ENCODE peak calls at places on chromosomes 12 and 14, in six cellular contexts. C, K, G, O, H and U are unnamed samples.

GRCh38 chr12:23760495-23760894 is 189.0 kb downstream of the SOX5 start:
- DNase-seq in C (no peak), K (no peak), G (no peak), O (no peak), H (no peak), U (no peak)

GRCh38 chr12:95637471-95638155 is 86.3 kb upstream of the USP44 start:
- DNase-seq in C (no peak), K (no peak), G (no peak), O (no peak), H (no peak), U (no peak)

GRCh38 chr12:95877622-95878021 is 18.9 kb downstream of the SNRPF start:
- DNase-seq in C (no peak), K (no peak), G (no peak), O (no peak), H (no peak), U (no peak)

GRCh38 chr12:107027304-107028053 is 40.5 kb upstream of the MTERF2 start:
- DNase-seq in C (no peak), K (no peak), G (no peak), O (no peak), H (no peak), U (no peak)

GRCh38 chr14:69262516-69262915 is 2.6 kb downstream of the GALNT16 start:
- DNase-seq in C (no peak), K (no peak), G (no peak), O (no peak), H (no peak), U (no peak)

GRCh38 chr14:50260511-50260910 is 29.1 kb upstream of the SOS2 start:
- DNase-seq in C (no peak), K (peak), G (no peak), O (no peak), H (no peak), U (no peak)

GRCh38 chr12:124744659-124745467 is 118.8 kb downstream of the SCARB1 start:
- DNase-seq in C (no peak), K (peak), G (peak), O (no peak), H (no peak), U (no peak)

GRCh38 chr14:20247651-20248246 is 8.7 kb downstream of the OR11H4 start:
- DNase-seq in C (no peak), K (no peak), G (no peak), O (no peak), H (peak), U (no peak)

GRCh38 chr14:75401356-75401755 is 26.5 kb upstream of the JDP2 start:
- DNase-seq in C (peak), K (no peak), G (peak), O (no peak), H (no peak), U (peak)

GRCh38 chr12:27652174-27652763 is 44.0 kb upstream of the REP15 start:
- DNase-seq in C (no peak), K (no peak), G (peak), O (no peak), H (peak), U (peak)

GRCh38 chr12:105936496-105936895 is 202.3 kb downstream of the NUAK1 start:
- DNase-seq in C (no peak), K (no peak), G (no peak), O (no peak), H (no peak), U (no peak)

GRCh38 chr14:69354383-69355154 is 43.5 kb downstream of the ERH start:
- DNase-seq in C (peak), K (peak), G (no peak), O (no peak), H (no peak), U (no peak)

GRCh38 chr14:76599556-76599955 is 161.7 kb upstream of the VASH1 start:
- DNase-seq in C (no peak), K (no peak), G (no peak), O (no peak), H (no peak), U (no peak)

GRCh38 chr12:13534645-13535398 is 338.3 kb downstream of the EMP1 start:
- DNase-seq in C (peak), K (no peak), G (peak), O (no peak), H (no peak), U (peak)

GRCh38 chr12:124365726-124366430 is 71.0 kb downstream of the RFLNA start:
- DNase-seq in C (no peak), K (no peak), G (no peak), O (no peak), H (no peak), U (no peak)

GRCh38 chr14:63076476-63076875 is 31.2 kb upstream of the KCNH5 start:
- DNase-seq in C (no peak), K (no peak), G (no peak), O (no peak), H (no peak), U (no peak)

GRCh38 chr12:117836476-117836875 is 132.3 kb downstream of the KSR2 start:
- DNase-seq in C (no peak), K (no peak), G (no peak), O (no peak), H (no peak), U (no peak)

GRCh38 chr14:66746316-66747006 is 238.5 kb downstream of the GPHN start:
- DNase-seq in C (no peak), K (no peak), G (no peak), O (peak), H (no peak), U (no peak)

GRCh38 chr14:59346796-59347510 is 118.2 kb downstream of the GPR135 start:
- DNase-seq in C (no peak), K (no peak), G (no peak), O (no peak), H (no peak), U (no peak)

GRCh38 chr12:67415473-67415872 is 146.3 kb downstream of the CAND1 start:
- DNase-seq in C (no peak), K (no peak), G (peak), O (no peak), H (peak), U (no peak)

GRCh38 chr14:65040666-65041433 is 54.2 kb downstream of the FNTB start:
- DNase-seq in C (no peak), K (no peak), G (peak), O (no peak), H (no peak), U (no peak)

GRCh38 chr12:103326190-103326589 is 169.6 kb downstream of the C12orf42 start:
- DNase-seq in C (no peak), K (peak), G (no peak), O (no peak), H (no peak), U (no peak)

GRCh38 chr12:27462151-27462694 is 15.7 kb downstream of the SMCO2 start:
- DNase-seq in C (no peak), K (no peak), G (no peak), O (no peak), H (no peak), U (no peak)

GRCh38 chr14:100488057-100488456 is 99.2 kb downstream of the BEGAIN start:
- DNase-seq in C (no peak), K (no peak), G (no peak), O (no peak), H (peak), U (no peak)